ENCODE peak calls at places on chromosomes 5 and 9, in four cellular contexts. W is RWPE1, A is colonic mucosa, Y is astrocyte of the spinal cord. T is an unnamed sample.

GRCh38 chr5:157866536-157866935 is 7.6 kb upstream of the CLINT1 start:
- DNase-seq in A (no peak), W (no peak), Y (no peak), T (no peak)

GRCh38 chr5:33465120-33465519 is 24.4 kb downstream of the TARS1 start:
- DNase-seq in W (no peak), Y (no peak), A (no peak), T (no peak)

GRCh38 chr9:134068742-134069535 is 1.1 kb upstream of the BRD3 start:
- DNase-seq in W (no peak), Y (no peak), A (no peak), T (peak)

GRCh38 chr9:92965759-92966517 is 18.6 kb downstream of the FGD3 start:
- DNase-seq in A (no peak), Y (no peak), W (no peak), T (no peak)

GRCh38 chr5:17796757-17797398 is 162.6 kb downstream of the TAF11L14 start:
- DNase-seq in Y (no peak), A (no peak), W (peak), T (no peak)

GRCh38 chr9:70177121-70177520 is 81.7 kb upstream of the SMC5 start:
- DNase-seq in W (no peak), A (no peak), Y (no peak), T (no peak)

GRCh38 chr9:135504262-135505229 is 4.1 kb downstream of the MRPS2 start:
- DNase-seq in A (peak), W (peak), Y (peak), T (peak)

GRCh38 chr9:132238026-132238972 is 76.4 kb downstream of the NTNG2 start:
- DNase-seq in A (no peak), Y (no peak), W (no peak), T (no peak)

GRCh38 chr5:137236266-137236665 is 262.9 kb downstream of the SPOCK1 start:
- DNase-seq in W (no peak), Y (no peak), A (no peak), T (no peak)

GRCh38 chr9:93252116-93252780 is 68.3 kb downstream of the WNK2 start:
- DNase-seq in A (no peak), Y (no peak), W (no peak), T (peak)

GRCh38 chr9:33244150-33244784 is 4.3 kb downstream of the SPINK4 start:
- DNase-seq in W (no peak), A (peak), Y (no peak), T (no peak)

GRCh38 chr5:65760504-65761275 is 38.7 kb downstream of the NLN start:
- DNase-seq in W (peak), A (peak), Y (peak), T (no peak)
- TF ChIP-seq CTCF in W (no peak), A (no peak), Y (peak), T (no peak)

GRCh38 chr9:137318976-137319375 is 16.9 kb upstream of the NRARP start:
- DNase-seq in Y (no peak), W (no peak), A (no peak), T (peak)
- TF ChIP-seq CTCF in Y (peak), W (no peak), A (no peak), T (no peak)

GRCh38 chr9:128192601-128193371 is 1.4 kb upstream of the CIZ1 start:
- DNase-seq in W (peak), A (peak), Y (peak), T (peak)
- TF ChIP-seq CTCF in W (peak), A (peak), Y (peak), T (no peak)

DNA sequence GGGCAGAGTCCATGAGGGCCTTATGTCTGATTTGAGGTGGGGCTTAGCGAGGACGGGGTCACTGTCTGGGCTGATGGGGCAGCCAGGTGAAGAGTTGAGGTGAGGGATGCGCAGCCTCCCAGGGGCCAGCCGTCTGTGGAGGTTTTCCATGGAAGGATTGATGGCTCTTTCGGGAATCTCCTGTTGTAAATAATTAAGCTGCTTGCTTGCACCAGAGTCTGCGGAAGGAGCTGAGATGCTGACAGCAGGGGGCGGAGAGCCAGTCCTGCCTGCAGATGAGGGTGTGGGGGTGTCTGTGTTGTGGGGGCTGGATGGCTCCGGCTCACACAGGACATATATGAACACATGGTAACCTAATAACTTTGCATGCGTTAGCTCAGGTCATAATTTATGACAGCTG is 36.6 kb upstream of the SEMA4D start:
- DNase-seq in Y (no peak), W (no peak), A (no peak), T (no peak)
- TF ChIP-seq CTCF in Y (no peak), W (no peak), A (no peak), T (no peak)

T was measured in glutamatergic neuron.